ENCODE peak calls at places on chromosome 13, in five cellular contexts. O is astrocyte; I is breast epithelium; F is left ventricle myocardium inferior; T is CD8-positive, alpha-beta T cell. N is an unnamed sample. For H3K4me1 and H3K27me3, the result is how much of the 10 kb centered on the place peaks cover.

GRCh38 chr13:47639716-47640447 is 361.2 kb downstream of the SUCLA2 start:
- DNase-seq in O (no peak), I (no peak), F (no peak), T (no peak), N (no peak)

GRCh38 chr13:63910406-63910957 is 2494.8 kb upstream of the PCDH20 start:
- DNase-seq in O (peak), I (no peak), F (no peak), T (no peak), N (peak)

GRCh38 chr13:48144413-48145035 is 49.6 kb upstream of the MED4 start:
- DNase-seq in O (peak), I (no peak), F (no peak), T (peak), N (no peak)

GRCh38 chr13:20967340-20967739 is 64.8 kb upstream of the XPO4 start:
- DNase-seq in O (no peak), I (no peak), F (no peak), T (no peak), N (no peak)

GRCh38 chr13:67120872-67121531 is 109.1 kb downstream of the PCDH9 start:
- DNase-seq in O (peak), I (no peak), F (no peak), T (no peak), N (no peak)

GRCh38 chr13:79369226-79369625 is 36.8 kb downstream of the RBM26 start:
- DNase-seq in O (no peak), I (no peak), F (no peak), T (no peak), N (no peak)

GRCh38 chr13:52353116-52353718 is 52.8 kb downstream of the THSD1 start:
- DNase-seq in O (peak), I (no peak), F (no peak), T (no peak), N (no peak)

GRCh38 chr13:37914781-37915391 is 45.3 kb upstream of the TRPC4 start:
- DNase-seq in O (peak), I (no peak), F (no peak), T (no peak), N (peak)

GRCh38 chr13:30111810-30112209 is 195.5 kb downstream of the KATNAL1 start:
- DNase-seq in O (no peak), I (no peak), F (no peak), T (no peak), N (peak)

GRCh38 chr13:27177852-27178251 is 6.2 kb upstream of the USP12 start:
- DNase-seq in O (no peak), I (no peak), F (no peak), T (no peak), N (peak)

GRCh38 chr13:23990443-23990842 is 93.1 kb upstream of the C1QTNF9B start:
- DNase-seq in O (no peak), I (no peak), F (no peak), T (no peak), N (no peak)
- H3K4me1 ChIP-seq in O (under half), I (under half), F (under half), T (under half), N (under half)

DNA sequence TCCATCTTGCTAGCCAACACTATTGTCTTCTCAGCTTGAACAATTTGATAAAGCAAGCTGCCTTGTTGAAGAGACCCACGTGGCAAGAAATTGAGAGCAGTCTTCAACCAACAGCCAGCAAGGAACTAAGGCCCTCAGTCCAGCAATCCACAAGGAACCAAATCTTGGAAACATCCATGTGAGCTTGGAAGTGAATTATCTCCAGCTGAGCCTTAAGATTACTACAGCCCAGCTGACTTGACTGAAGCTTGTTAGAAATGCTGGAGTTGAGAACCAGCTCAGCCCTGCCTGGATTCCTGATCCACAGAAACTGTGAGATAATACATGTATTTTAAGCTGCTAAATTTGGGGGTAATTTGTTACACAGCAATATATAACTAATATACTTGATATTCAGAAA is 26.2 kb upstream of the DCT start:
- DNase-seq in O (no peak), I (no peak), F (no peak), T (no peak), N (no peak)
- H3K27me3 ChIP-seq in O (under half), I (under half), F (under half), T (under half), N (under half)

GRCh38 chr13:100559886-100560285 is 28.7 kb downstream of the GGACT start:
- DNase-seq in O (no peak), I (no peak), F (no peak), T (no peak), N (peak)
- TF ChIP-seq CTCF in O (no peak), I (no peak), F (no peak), T (no peak), N (no peak)

GRCh38 chr13:98565726-98566577 is 11.0 kb downstream of the STK24 start:
- DNase-seq in O (peak), I (peak), F (peak), T (no peak), N (no peak)

GRCh38 chr13:98557934-98558630 is 18.8 kb downstream of the STK24 start:
- DNase-seq in O (peak), I (no peak), F (no peak), T (no peak), N (no peak)

GRCh38 chr13:98567140-98567539 is 9.8 kb downstream of the STK24 start:
- DNase-seq in O (no peak), I (no peak), F (no peak), T (no peak), N (no peak)

GRCh38 chr13:98564204-98564603 is 12.7 kb downstream of the STK24 start:
- DNase-seq in O (no peak), I (no peak), F (no peak), T (no peak), N (no peak)

GRCh38 chr13:98563071-98563470 is 13.8 kb downstream of the STK24 start:
- DNase-seq in O (no peak), I (no peak), F (no peak), T (peak), N (no peak)
- H3K4me1 ChIP-seq in O (under half), I (under half), F (half or more), T (half or more), N (under half)

DNA sequence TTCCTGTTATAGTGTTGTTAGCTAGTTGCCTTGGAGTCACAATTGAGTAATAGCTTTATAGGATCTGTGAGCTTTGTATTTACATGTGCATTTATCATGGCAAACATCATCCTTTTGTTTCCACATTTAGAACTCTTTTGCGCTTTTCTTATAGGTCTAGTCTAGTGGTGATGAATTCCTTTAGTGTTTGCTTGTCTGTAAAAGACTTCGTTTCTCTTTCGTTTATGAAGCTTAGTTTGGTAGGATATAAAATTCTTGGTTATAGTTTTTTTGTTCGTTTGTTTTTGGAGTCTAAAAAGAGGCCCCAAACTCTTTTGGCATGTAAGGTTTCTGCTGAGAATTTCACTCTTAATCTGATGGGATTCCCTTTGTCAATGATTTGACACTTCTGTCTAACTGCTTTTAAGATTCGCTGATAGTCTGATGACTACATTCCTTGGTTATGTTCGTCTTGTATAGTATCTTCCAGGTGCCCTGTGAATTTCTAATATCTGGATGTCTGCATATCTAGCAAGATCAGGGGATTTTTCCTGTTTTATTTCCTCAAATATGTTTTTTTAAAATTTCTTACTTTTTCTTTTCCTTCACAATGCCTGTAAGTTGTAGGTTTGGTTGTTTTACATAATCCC is 20.2 kb downstream of the DNAJC3 start:
- DNase-seq in O (no peak), I (no peak), F (no peak), T (no peak), N (no peak)
- H3K27me3 ChIP-seq in O (under half), I (under half), F (under half), T (under half), N (under half)

DNA sequence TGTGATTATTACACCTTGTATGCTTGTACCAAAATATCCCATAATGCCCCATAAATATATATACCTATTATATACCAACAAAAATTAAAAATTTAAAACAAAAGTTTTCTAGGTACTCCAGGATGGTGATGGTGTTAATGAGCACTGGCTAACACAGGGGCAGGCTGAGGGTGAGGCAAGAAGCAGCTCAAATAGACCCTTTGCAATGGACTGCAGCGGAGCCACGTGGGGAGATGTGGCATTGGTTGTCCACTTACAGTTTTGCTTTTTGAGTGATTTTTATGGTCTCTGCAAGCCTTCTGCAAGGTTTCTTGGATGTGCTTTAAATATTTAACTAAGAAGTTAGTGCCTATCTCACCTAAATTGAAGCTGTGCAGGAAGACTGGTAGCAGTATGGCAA is 132.9 kb downstream of the RAP2A start:
- DNase-seq in O (no peak), I (no peak), F (no peak), T (no peak), N (no peak)
- TF ChIP-seq CTCF in O (no peak), I (no peak), F (no peak), T (no peak), N (no peak)

DNA sequence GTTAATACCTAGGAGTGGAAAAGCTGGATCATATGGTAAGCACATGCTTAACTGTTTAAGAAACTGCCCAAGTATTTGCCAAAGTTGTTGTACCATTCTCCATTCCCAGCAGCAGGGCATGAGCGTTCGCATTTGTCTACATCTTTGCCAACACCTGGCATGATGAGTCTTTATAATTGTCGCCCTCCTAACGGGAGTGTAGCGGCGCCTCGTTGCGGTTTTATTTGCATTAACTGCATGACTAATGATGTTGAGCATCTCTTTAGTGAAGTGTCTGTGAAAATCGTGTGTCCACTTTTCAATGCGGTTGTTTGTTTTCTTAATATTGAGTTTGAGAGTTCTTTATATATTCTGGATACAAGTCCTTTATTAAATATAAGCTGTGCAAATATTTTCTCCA is 202.1 kb downstream of the FOXO1 start:
- DNase-seq in O (no peak), I (no peak), F (no peak), T (no peak), N (no peak)
- H3K4me1 ChIP-seq in O (under half), I (under half), F (under half), T (under half), N (under half)